ENCODE peak calls at places on chromosomes 3 and 15, in four cellular contexts. X, J, Z and K are unnamed samples.

GRCh38 chr3:86420990-86421739 is 569.8 kb downstream of the VGLL3 start:
- DNase-seq in X (no peak), J (peak; percentile 22), Z (no peak), K (no peak)

GRCh38 chr15:78934063-78935023 is 10.5 kb downstream of the CTSH start:
- DNase-seq in Z (no peak), J (no peak), X (peak; percentile 47), K (no peak)

GRCh38 chr15:71596672-71597071 is 213.7 kb upstream of the NR2E3 start:
- DNase-seq in Z (no peak), X (peak; percentile 62), J (no peak), K (no peak)

GRCh38 chr3:36653095-36653494 is 111.3 kb downstream of the DCLK3 start:
- DNase-seq in Z (no peak), J (no peak), X (peak; percentile 46), K (no peak)

GRCh38 chr3:197525706-197526105 is 30.1 kb downstream of the BDH1 start:
- DNase-seq in J (no peak), Z (no peak), X (peak; percentile 61), K (no peak)

GRCh38 chr15:82599862-82600261 is 47.3 kb downstream of the CPEB1 start:
- DNase-seq in X (no peak), J (no peak), Z (no peak), K (no peak)

GRCh38 chr15:38600241-38600640 is 35.6 kb upstream of the RASGRP1 start:
- DNase-seq in J (no peak), X (no peak), Z (no peak), K (no peak)

GRCh38 chr3:10447527-10448260 is 57.7 kb downstream of the ATP2B2 start:
- DNase-seq in Z (no peak), X (no peak), J (no peak), K (no peak)

GRCh38 chr3:109098245-109098644 is 19.7 kb downstream of the MORC1 start:
- DNase-seq in X (peak; percentile 4), J (peak; percentile 57), Z (no peak), K (no peak)

GRCh38 chr15:53473435-53473834 is 286.0 kb downstream of the WDR72 start:
- DNase-seq in X (no peak), J (no peak), Z (no peak), K (no peak)

GRCh38 chr3:10443272-10443671 is 62.1 kb downstream of the ATP2B2 start:
- DNase-seq in X (no peak), Z (no peak), J (no peak), K (no peak)

GRCh38 chr3:53079791-53080555 is 34.1 kb upstream of the SFMBT1 start:
- DNase-seq in J (no peak), X (no peak), Z (no peak), K (no peak)

GRCh38 chr15:28953573-28954195 is 67.9 kb downstream of the APBA2 start:
- DNase-seq in J (no peak), Z (no peak), X (no peak), K (no peak)

GRCh38 chr15:37425541-37425940 is 325.2 kb upstream of the MEIS2 start:
- DNase-seq in X (no peak), J (no peak), Z (no peak), K (no peak)

GRCh38 chr3:128950223-128950938 is 43.5 kb downstream of the CFAP92 start:
- DNase-seq in Z (no peak), X (peak; percentile 77), J (no peak), K (no peak)

GRCh38 chr15:32861741-32862140 is 143.9 kb downstream of the GREM1 start:
- DNase-seq in J (peak; percentile 26), Z (no peak), X (peak; percentile 93), K (no peak)

GRCh38 chr15:81338422-81339007 is 14.6 kb upstream of the STARD5 start:
- DNase-seq in X (peak; percentile 95), Z (peak; percentile 44), J (no peak), K (no peak)

GRCh38 chr3:141076026-141076797 is 25.1 kb downstream of the SPSB4 start:
- DNase-seq in J (no peak), X (no peak), Z (no peak), K (no peak)

GRCh38 chr3:49411550-49411967 is 217 bp downstream of the RHOA start:
- DNase-seq in X (no peak), J (peak; percentile 66), Z (no peak), K (no peak)

GRCh38 chr3:126537730-126538281 is 13.9 kb downstream of the CHST13 start:
- DNase-seq in J (peak; percentile 1), X (no peak), Z (no peak), K (peak; percentile 1)

GRCh38 chr3:43747641-43748040 is 56.9 kb downstream of the ABHD5 start:
- DNase-seq in J (no peak), Z (no peak), X (peak; percentile 34), K (no peak)

GRCh38 chr3:57856675-57857074 is 100.6 kb downstream of the SLMAP start:
- DNase-seq in J (no peak), Z (no peak), X (peak; percentile 40), K (no peak)

GRCh38 chr3:190840146-190840545 is 22.3 kb downstream of the GMNC start:
- DNase-seq in J (no peak), X (peak; percentile 7), Z (no peak), K (no peak)

GRCh38 chr3:142104763-142105162 is 44.6 kb downstream of the TFDP2 start:
- DNase-seq in Z (no peak), X (no peak), J (no peak), K (no peak)

GRCh38 chr3:125428216-125428830 is 53.2 kb upstream of the ZNF148 start:
- DNase-seq in X (no peak), Z (no peak), J (no peak), K (no peak)

GRCh38 chr3:125433611-125434041 is 58.5 kb upstream of the ZNF148 start:
- DNase-seq in Z (no peak), X (no peak), J (no peak), K (no peak)

GRCh38 chr3:125431912-125432587 is 56.9 kb upstream of the ZNF148 start:
- DNase-seq in Z (no peak), J (no peak), X (peak; percentile 21), K (no peak)

GRCh38 chr3:125433091-125433534 is 58.0 kb upstream of the ZNF148 start:
- DNase-seq in X (no peak), J (no peak), Z (no peak), K (no peak)

GRCh38 chr3:125431391-125431790 is 56.3 kb upstream of the ZNF148 start:
- DNase-seq in X (peak; percentile 11), Z (no peak), J (no peak), K (no peak)
- TF ChIP-seq CTCF in X (no peak), Z (no peak), J (no peak), K (no peak)

GRCh38 chr3:60839242-60839641 is 412.0 kb downstream of the FHIT start:
- DNase-seq in J (no peak), Z (no peak), X (peak; percentile 4), K (no peak)
- TF ChIP-seq CTCF in J (no peak), Z (no peak), X (no peak), K (no peak)

GRCh38 chr3:82011336-82011735 is 249.9 kb upstream of the GBE1 start:
- DNase-seq in Z (no peak), J (no peak), X (no peak), K (no peak)
- TF ChIP-seq CTCF in Z (no peak), J (no peak), X (no peak), K (no peak)

GRCh38 chr15:52227456-52227855 is 36.3 kb upstream of the GNB5 start:
- DNase-seq in X (peak; percentile 94), Z (no peak), J (peak; percentile 76), K (peak; percentile 40)
- TF ChIP-seq CTCF in X (peak; percentile 85), Z (no peak), J (peak; percentile 60), K (no peak)

GRCh38 chr15:45205192-45205591 is 17.4 kb upstream of the SHF start:
- DNase-seq in X (peak; percentile 79), J (peak; percentile 77), Z (no peak), K (no peak)
- TF ChIP-seq CTCF in X (peak; percentile 95), J (peak; percentile 65), Z (no peak), K (no peak)

DNA sequence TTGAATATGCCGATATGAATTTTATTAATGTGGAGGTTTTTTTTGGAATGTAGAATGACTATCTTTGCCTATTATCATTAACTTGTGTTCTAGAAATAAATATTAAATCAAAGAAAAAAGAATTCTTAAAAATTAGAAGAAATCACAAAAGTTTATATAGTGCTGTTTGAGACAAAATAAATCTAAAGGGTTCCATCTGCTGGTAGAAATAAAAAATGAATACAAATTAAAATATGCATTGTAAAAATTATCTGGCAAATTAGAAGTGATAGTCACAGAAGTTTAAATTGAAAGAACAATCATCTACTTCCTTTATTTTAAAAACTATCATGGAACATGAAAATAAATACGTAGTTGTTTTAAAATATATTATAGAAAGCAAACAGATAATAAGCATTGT is 22.7 kb upstream of the ZBTB20 start:
- DNase-seq in X (peak; percentile 19), Z (no peak), J (no peak), K (no peak)
- TF ChIP-seq CTCF in X (peak; percentile 18), Z (no peak), J (no peak), K (no peak)

GRCh38 chr15:100650685-100651084 is 48.3 kb downstream of the ASB7 start:
- DNase-seq in J (no peak), Z (no peak), X (no peak), K (no peak)
- TF ChIP-seq CTCF in J (no peak), Z (no peak), X (no peak), K (no peak)

DNA sequence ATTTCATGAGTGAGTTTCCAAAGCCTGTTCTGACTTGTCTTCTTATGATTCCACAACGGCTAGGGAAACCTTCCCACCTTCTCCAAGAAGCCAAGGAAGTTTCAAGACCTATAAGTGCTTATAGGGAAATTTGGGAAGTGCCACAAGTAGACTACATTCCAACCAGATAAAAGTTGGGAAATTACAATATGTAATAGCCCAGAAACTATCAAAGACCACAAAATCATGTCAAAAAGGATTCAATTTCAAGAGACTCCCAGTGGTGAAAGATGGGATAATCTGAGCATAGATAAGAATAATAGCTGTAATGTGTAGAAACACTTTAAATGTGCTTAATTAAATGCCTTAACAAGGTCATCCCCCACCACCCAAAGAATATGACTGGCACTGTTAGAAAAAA is 169.2 kb upstream of the SLC2A2 start:
- DNase-seq in X (no peak), J (no peak), Z (no peak), K (no peak)
- TF ChIP-seq CTCF in X (peak; percentile 37), J (no peak), Z (no peak), K (no peak)